ENCODE peak calls at places on chromosomes 4 and X, in four cellular contexts. N is transverse colon, M is IMR-90, G is AG10803. E is an unnamed sample.

GRCh38 chr4:81688085-81688484 is 216.4 kb upstream of the RASGEF1B start:
- DNase-seq in N (no peak), M (no peak), G (no peak), E (peak)

GRCh38 chr4:132646186-132646585 is 502.9 kb upstream of the PCDH10 start:
- DNase-seq in N (no peak), M (no peak), G (no peak), E (no peak)

GRCh38 chrX:2967584-2967983 is 38.4 kb upstream of the ARSD start:
- DNase-seq in N (no peak), M (no peak), G (no peak), E (no peak)

GRCh38 chrX:38898261-38898660 is 97.0 kb downstream of the MID1IP1 start:
- DNase-seq in N (no peak), M (no peak), G (no peak), E (no peak)

GRCh38 chr4:99947190-99947578 is 766 bp upstream of the DNAJB14 start:
- DNase-seq in N (no peak), M (no peak), G (no peak), E (no peak)

GRCh38 chr4:153776601-153777000 is 12.3 kb downstream of the SFRP2 start:
- DNase-seq in N (no peak), M (no peak), G (no peak), E (no peak)

GRCh38 chr4:143397335-143397734 is 60.7 kb downstream of the GAB1 start:
- DNase-seq in N (no peak), M (peak), G (no peak), E (no peak)

GRCh38 chr4:141144207-141144606 is 10.9 kb upstream of the RNF150 start:
- DNase-seq in N (no peak), M (no peak), G (no peak), E (no peak)

GRCh38 chr4:141124224-141124623 is 9.0 kb downstream of the RNF150 start:
- DNase-seq in N (no peak), M (no peak), G (peak), E (no peak)

GRCh38 chr4:10526431-10527222 is 69.4 kb upstream of the ZNF518B start:
- DNase-seq in N (no peak), M (no peak), G (no peak), E (no peak)

GRCh38 chrX:154457491-154458115 is 478 bp upstream of the PLXNA3 start:
- DNase-seq in N (peak), M (no peak), G (no peak), E (peak)

GRCh38 chrX:153909024-153909979 is 4.8 kb downstream of the AVPR2 start:
- DNase-seq in N (no peak), M (no peak), G (no peak), E (no peak)

GRCh38 chrX:14528629-14529287 is 578 bp upstream of the GLRA2 start:
- DNase-seq in N (peak), M (peak), G (peak), E (peak)

GRCh38 chr4:94636004-94636403 is 121.8 kb upstream of the BMPR1B start:
- DNase-seq in N (no peak), M (peak), G (peak), E (peak)
- TF ChIP-seq CTCF in N (no peak), M (no peak), G (no peak), E (no peak)

GRCh38 chrX:46579250-46579649 is 5.7 kb downstream of the CHST7 start:
- DNase-seq in N (no peak), M (no peak), G (no peak), E (no peak)

GRCh38 chrX:46575586-46575985 is 2.0 kb downstream of the CHST7 start:
- DNase-seq in N (no peak), M (no peak), G (no peak), E (no peak)

GRCh38 chrX:46575991-46576392 is 2.4 kb downstream of the CHST7 start:
- DNase-seq in N (no peak), M (peak), G (peak), E (peak)

GRCh38 chrX:46576458-46576857 is 2.9 kb downstream of the CHST7 start:
- DNase-seq in N (no peak), M (no peak), G (peak), E (peak)

DNA sequence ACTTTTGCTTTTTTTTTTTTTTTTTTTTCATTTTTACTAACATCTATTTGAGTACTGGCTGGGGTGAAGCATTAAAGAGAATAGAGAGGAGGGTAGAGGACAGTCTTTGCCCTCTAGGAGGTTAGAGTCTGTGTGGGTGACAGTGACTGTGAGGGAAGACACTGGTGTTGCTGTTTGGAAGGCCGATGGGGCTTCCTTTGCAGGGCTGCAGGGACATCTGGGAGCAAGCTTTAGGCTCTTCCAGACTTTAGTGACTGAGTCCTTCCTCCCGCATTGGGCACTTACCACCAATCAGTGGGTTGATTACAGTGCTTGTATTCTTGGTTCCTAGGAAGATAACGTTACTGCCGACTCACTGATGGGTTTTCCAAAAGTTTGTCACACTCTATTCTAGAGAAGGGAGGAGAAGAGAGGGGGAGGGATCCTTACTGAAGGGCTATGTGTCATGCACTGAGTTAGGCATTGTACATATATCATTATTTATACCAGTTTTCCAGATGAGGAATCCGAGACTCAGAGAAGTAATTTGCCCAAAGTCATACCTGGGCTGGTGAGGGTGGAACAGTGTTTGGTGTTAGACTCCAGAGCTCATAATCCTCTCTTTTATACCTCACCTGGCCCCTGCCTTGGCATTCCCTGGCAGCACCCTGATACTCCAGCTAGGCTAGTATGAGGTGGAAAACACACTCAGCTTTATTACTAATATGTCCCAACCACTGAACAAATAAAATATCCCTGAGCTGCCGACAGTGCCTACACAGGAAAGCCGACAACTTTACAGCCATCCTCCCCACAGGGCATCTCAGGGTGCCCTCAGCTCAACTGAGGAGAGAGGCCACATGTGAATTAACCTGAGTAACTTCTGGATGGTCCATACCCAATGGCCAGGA is 3.8 kb downstream of the CHST7 start:
- DNase-seq in N (no peak), M (peak), G (peak), E (peak)
- H3K4me3 ChIP-seq in N (no peak), M (no peak), G (no peak), E (peak)

GRCh38 chrX:87337267-87337666 is 180.3 kb upstream of the KLHL4 start:
- DNase-seq in N (no peak), M (no peak), G (no peak), E (peak)

DNA sequence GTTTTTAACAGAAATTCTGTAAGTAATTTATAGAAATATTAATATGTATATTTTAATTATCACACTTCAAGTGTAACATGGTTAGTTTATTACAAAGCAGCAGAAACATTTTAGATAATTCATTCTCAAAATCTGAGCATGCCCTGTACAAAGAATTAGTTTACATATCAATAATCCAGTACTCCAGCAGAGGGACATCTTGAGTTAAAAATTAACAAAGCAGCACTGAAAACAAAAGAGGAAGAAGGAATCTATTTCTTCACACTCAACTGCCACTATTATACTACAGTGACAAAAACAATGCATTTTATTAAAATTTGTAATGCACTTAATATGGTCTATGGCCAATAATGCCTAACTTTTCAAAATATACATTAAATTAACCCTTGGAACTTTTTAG is 179.1 kb upstream of the KLHL4 start:
- DNase-seq in N (no peak), M (peak), G (no peak), E (peak)
- TF ChIP-seq CTCF in N (no peak), M (peak), G (no peak), E (no peak)

GRCh38 chr4:159107203-159107921 is 4.5 kb downstream of the RAPGEF2 start:
- DNase-seq in N (no peak), M (peak), G (peak), E (peak)

GRCh38 chr4:159105063-159105414 is 2.2 kb downstream of the RAPGEF2 start:
- DNase-seq in N (no peak), M (peak), G (peak), E (peak)

GRCh38 chr4:159106636-159107035 is 3.8 kb downstream of the RAPGEF2 start:
- DNase-seq in N (no peak), M (peak), G (no peak), E (no peak)

GRCh38 chr4:159103406-159104131 is 690 bp downstream of the RAPGEF2 start:
- DNase-seq in N (peak), M (peak), G (peak), E (peak)

DNA sequence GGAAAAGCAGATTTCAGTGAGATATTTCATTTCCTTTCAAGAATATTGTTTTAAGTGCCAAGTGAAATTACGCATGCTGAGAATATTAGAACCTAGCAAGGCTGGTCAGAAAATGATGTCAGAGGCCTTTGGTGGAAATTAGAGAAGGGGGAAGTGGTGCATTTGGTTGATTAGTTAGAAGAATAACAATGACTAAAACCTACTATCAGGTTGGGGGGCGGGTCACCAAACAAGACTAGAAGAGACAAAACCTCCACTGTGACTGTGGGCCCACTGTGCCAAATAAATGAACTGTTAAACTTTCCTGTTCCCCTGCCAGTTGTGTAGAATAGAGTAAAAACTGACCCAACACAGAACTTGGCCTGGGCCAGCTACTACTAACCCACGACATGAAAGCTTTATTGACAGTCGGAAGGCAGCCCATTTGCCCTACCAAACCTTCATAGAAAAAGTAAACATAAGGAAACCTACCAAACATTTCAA is 2.9 kb downstream of the RAPGEF2 start:
- DNase-seq in N (no peak), M (peak), G (peak), E (peak)
- H3K4me3 ChIP-seq in N (peak), M (peak), G (peak), E (peak)

DNA sequence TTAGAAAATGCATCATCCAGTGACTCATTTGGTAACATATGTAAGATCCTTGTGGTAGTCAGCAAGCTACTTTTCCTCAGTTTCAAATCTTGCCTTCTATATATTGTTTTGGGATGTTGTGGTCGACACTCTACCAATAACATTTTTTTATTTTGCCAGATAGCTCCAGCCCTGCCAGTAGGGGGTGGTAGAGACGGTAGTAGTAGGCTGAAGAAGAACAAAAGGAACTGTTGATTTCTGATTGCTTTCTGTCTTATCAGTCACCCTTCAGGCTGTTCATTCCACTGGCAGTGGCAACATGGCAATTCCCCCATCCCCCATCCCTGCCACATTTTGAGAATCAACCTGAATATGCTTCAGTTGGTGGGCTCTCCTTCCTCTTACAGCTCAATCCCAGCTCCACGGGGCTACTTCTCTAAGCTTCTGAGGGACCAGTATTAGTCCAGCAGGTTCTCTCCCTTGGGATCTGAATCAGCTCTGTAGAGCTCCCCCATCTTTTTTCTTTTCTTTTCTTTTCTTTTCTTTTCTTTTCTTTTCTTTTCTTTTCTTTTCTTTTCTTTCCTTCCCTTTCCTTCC is 171.5 kb upstream of the VEGFC start:
- DNase-seq in N (no peak), M (no peak), G (no peak), E (peak)
- TF ChIP-seq CTCF in N (no peak), M (peak), G (peak), E (peak)

GRCh38 chrX:72308566-72309296 is 3.0 kb upstream of the CITED1 start:
- DNase-seq in N (peak), M (peak), G (peak), E (peak)
- H3K4me3 ChIP-seq in N (peak), M (peak), G (peak), E (no peak)

GRCh38 chr4:2863649-2864048 is 20.0 kb downstream of the ADD1 start:
- DNase-seq in N (no peak), M (no peak), G (no peak), E (no peak)

GRCh38 chr4:2860391-2861348 is 17.0 kb downstream of the ADD1 start:
- DNase-seq in N (no peak), M (peak), G (no peak), E (peak)

GRCh38 chr4:2861631-2862436 is 18.2 kb downstream of the ADD1 start:
- DNase-seq in N (no peak), M (no peak), G (no peak), E (no peak)

GRCh38 chr4:2865381-2865780 is 21.7 kb downstream of the ADD1 start:
- DNase-seq in N (no peak), M (no peak), G (no peak), E (no peak)

GRCh38 chr4:2862528-2862927 is 18.9 kb downstream of the ADD1 start:
- DNase-seq in N (no peak), M (peak), G (peak), E (peak)
- TF ChIP-seq CTCF in N (no peak), M (no peak), G (no peak), E (no peak)

DNA sequence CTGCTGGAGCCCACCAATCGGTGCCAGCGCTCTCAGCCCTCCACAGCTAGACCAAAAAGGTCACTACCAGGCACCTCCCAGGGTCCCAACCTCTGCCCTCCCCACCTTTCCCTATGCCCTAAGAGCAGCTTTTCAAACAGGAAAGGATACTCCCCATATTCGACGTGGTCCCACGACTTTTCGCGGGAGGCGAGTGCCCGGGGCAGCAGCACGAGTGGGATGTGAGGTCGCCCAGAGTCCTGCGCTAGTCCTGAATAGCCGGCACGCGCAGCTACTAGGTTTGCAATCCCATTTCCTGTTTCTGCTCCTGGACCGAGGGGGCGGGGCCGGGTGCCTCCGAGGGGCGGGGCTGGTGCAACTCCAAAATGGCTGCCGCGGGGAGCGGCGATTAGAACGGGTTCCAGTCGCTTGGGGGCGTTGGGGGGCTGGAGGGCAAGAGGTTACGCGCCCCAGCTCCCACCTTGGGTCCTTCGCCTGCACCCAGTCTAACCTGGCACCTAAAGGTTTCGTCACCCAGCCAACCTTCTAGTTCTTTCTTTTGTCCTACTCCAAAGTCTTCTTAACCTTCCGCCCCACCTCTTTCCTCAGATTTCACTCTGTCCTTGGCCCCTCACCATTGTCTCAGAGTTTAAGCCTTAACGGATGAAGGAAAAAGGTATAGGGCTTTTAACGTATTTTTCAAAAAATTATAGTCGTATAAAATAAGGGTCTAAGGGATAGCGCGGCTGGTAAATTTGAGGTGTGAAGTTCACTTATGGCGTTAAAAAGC is 85.0 kb upstream of the TENT5D start:
- DNase-seq in N (peak), M (no peak), G (peak), E (no peak)
- H3K4me3 ChIP-seq in N (peak), M (no peak), G (peak), E (no peak)

E was measured in cardiac fibroblast.